ENCODE peak calls at places on chromosomes 7 and 10, in eight cellular contexts. H, T, Q, S, L, K, J and I are unnamed samples.

GRCh38 chr7:2417981-2418481 is 14.6 kb downstream of the CHST12 start:
- DNase-seq in H (no peak), T (no peak), Q (no peak), S (no peak), L (no peak), K (no peak), J (no peak), I (no peak)

GRCh38 chr10:114902151-114902550 is 35.8 kb upstream of the TRUB1 start:
- DNase-seq in H (no peak), T (no peak), Q (no peak), S (no peak), L (no peak), K (peak; percentile 21), J (no peak), I (no peak)

GRCh38 chr10:12510566-12510965 is 161.2 kb downstream of the CAMK1D start:
- DNase-seq in H (peak; percentile 27), T (no peak), Q (no peak), S (peak; percentile 53), L (no peak), K (no peak), J (no peak), I (no peak)

GRCh38 chr7:33237034-33237433 is 107.7 kb downstream of the BBS9 start:
- DNase-seq in H (no peak), T (peak; percentile 6), Q (no peak), S (no peak), L (no peak), K (no peak), J (no peak), I (no peak)

GRCh38 chr7:66145404-66145843 is 30.8 kb downstream of the CRCP start:
- DNase-seq in H (no peak), T (no peak), Q (peak; percentile 9), S (peak; percentile 87), L (peak; percentile 35), K (peak; percentile 96), J (no peak), I (no peak)

GRCh38 chr7:142720981-142721380 is 28.3 kb upstream of the PRSS1 start:
- DNase-seq in H (no peak), T (no peak), Q (no peak), S (no peak), L (no peak), K (no peak), J (no peak), I (no peak)

GRCh38 chr7:45037876-45038275 is 37.9 kb downstream of the CCM2 start:
- DNase-seq in H (no peak), T (no peak), Q (no peak), S (peak; percentile 67), L (no peak), K (no peak), J (no peak), I (no peak)

GRCh38 chr7:136339464-136339863 is 362.3 kb upstream of the MTPN start:
- DNase-seq in H (peak; percentile 27), T (no peak), Q (no peak), S (no peak), L (no peak), K (no peak), J (no peak), I (no peak)

GRCh38 chr10:125101581-125101980 is 58.8 kb downstream of the CTBP2 start:
- DNase-seq in H (no peak), T (no peak), Q (no peak), S (peak; percentile 59), L (no peak), K (no peak), J (no peak), I (no peak)

GRCh38 chr10:12062754-12063482 is 5.8 kb upstream of the DHTKD1 start:
- DNase-seq in H (no peak), T (no peak), Q (no peak), S (no peak), L (no peak), K (no peak), J (no peak), I (no peak)

GRCh38 chr7:4763091-4763793 is 12.2 kb upstream of the AP5Z1 start:
- DNase-seq in H (no peak), T (no peak), Q (no peak), S (no peak), L (no peak), K (no peak), J (no peak), I (no peak)

GRCh38 chr10:75395171-75395954 is 6.2 kb downstream of the ZNF503 start:
- DNase-seq in H (no peak), T (no peak), Q (no peak), S (peak; percentile 88), L (peak; percentile 58), K (peak; percentile 67), J (peak; percentile 78), I (no peak)

GRCh38 chr7:56287429-56288138 is 171.4 kb upstream of the NUPR2 start:
- DNase-seq in H (no peak), T (peak; percentile 5), Q (no peak), S (no peak), L (no peak), K (no peak), J (no peak), I (no peak)

GRCh38 chr10:133325392-133325760 is 11.3 kb downstream of the CALY start:
- DNase-seq in H (no peak), T (no peak), Q (no peak), S (no peak), L (no peak), K (no peak), J (peak; percentile 24), I (no peak)

GRCh38 chr7:92875719-92876118 is 39.3 kb upstream of the CDK6 start:
- DNase-seq in H (no peak), T (peak; percentile 97), Q (no peak), S (no peak), L (no peak), K (no peak), J (no peak), I (no peak)

GRCh38 chr7:77537595-77538185 is 595 bp downstream of the PTPN12 start:
- DNase-seq in H (no peak), T (peak; percentile 37), Q (peak; percentile 52), S (peak; percentile 87), L (peak; percentile 47), K (peak; percentile 39), J (peak; percentile 76), I (no peak)

GRCh38 chr10:8416192-8416701 is 361.8 kb downstream of the GATA3 start:
- DNase-seq in H (no peak), T (no peak), Q (peak; percentile 24), S (no peak), L (no peak), K (no peak), J (peak; percentile 20), I (no peak)

GRCh38 chr10:114684085-114684821 is 26.2 kb upstream of the ABLIM1 start:
- DNase-seq in H (no peak), T (peak; percentile 37), Q (no peak), S (peak; percentile 89), L (peak; percentile 80), K (peak; percentile 54), J (no peak), I (no peak)

GRCh38 chr10:62103857-62104256 is 164.8 kb downstream of the RTKN2 start:
- DNase-seq in H (no peak), T (no peak), Q (no peak), S (no peak), L (no peak), K (no peak), J (no peak), I (no peak)

GRCh38 chr7:91554893-91555292 is 290.7 kb downstream of the FZD1 start:
- DNase-seq in H (no peak), T (no peak), Q (no peak), S (no peak), L (no peak), K (no peak), J (no peak), I (no peak)

GRCh38 chr10:32411797-32412498 is 34.0 kb upstream of the CCDC7 start:
- DNase-seq in H (no peak), T (no peak), Q (no peak), S (no peak), L (no peak), K (no peak), J (no peak), I (no peak)

GRCh38 chr7:88111136-88111748 is 108.6 kb downstream of the SRI start:
- DNase-seq in H (peak; percentile 57), T (peak; percentile 59), Q (peak; percentile 63), S (no peak), L (no peak), K (peak; percentile 65), J (peak; percentile 34), I (no peak)

GRCh38 chr10:76553700-76554470 is 1083.7 kb downstream of the KCNMA1 start:
- DNase-seq in H (no peak), T (no peak), Q (no peak), S (no peak), L (no peak), K (peak; percentile 16), J (no peak), I (no peak)

GRCh38 chr7:107169120-107170050 is 582 bp downstream of the HBP1 start:
- DNase-seq in H (peak; percentile 96), T (peak; percentile 93), Q (peak; percentile 95), S (peak; percentile 99), L (peak; percentile 96), K (peak; percentile 99), J (peak; percentile 84), I (peak; percentile 67)
- TF ChIP-seq CTCF in H (no peak), T (peak; percentile 11), Q (no peak), S (no peak), L (no peak), K (no peak), J (no peak), I (no peak)

GRCh38 chr10:89954787-89955566 is 253.6 kb downstream of the KIF20B start:
- DNase-seq in H (no peak), T (peak; percentile 18), Q (peak; percentile 21), S (no peak), L (no peak), K (peak; percentile 29), J (peak; percentile 25), I (no peak)
- TF ChIP-seq CTCF in H (no peak), T (peak; percentile 0), Q (peak; percentile 4), S (no peak), L (peak; percentile 34), K (peak; percentile 37), J (no peak), I (no peak)

GRCh38 chr10:3509355-3509754 is 275.7 kb downstream of the KLF6 start:
- DNase-seq in H (no peak), T (no peak), Q (no peak), S (no peak), L (no peak), K (no peak), J (no peak), I (no peak)

GRCh38 chr10:3510741-3511140 is 274.3 kb downstream of the KLF6 start:
- DNase-seq in H (no peak), T (no peak), Q (no peak), S (no peak), L (no peak), K (no peak), J (no peak), I (no peak)

GRCh38 chr10:3511483-3511882 is 273.5 kb downstream of the KLF6 start:
- DNase-seq in H (no peak), T (no peak), Q (no peak), S (no peak), L (no peak), K (no peak), J (no peak), I (no peak)

GRCh38 chr10:3514691-3515090 is 270.3 kb downstream of the KLF6 start:
- DNase-seq in H (no peak), T (no peak), Q (no peak), S (no peak), L (no peak), K (no peak), J (no peak), I (no peak)

GRCh38 chr10:3512263-3512662 is 272.7 kb downstream of the KLF6 start:
- DNase-seq in H (no peak), T (no peak), Q (no peak), S (no peak), L (no peak), K (no peak), J (no peak), I (no peak)
- TF ChIP-seq CTCF in H (no peak), T (no peak), Q (no peak), S (no peak), L (no peak), K (peak; percentile 12), J (no peak), I (no peak)

GRCh38 chr7:132575987-132576722 is at the start of gene PLXNA4:
- DNase-seq in H (no peak), T (no peak), Q (no peak), S (peak; percentile 82), L (no peak), K (peak; percentile 27), J (no peak), I (no peak)
- TF ChIP-seq CTCF in H (no peak), T (no peak), Q (no peak), S (no peak), L (no peak), K (no peak), J (no peak), I (no peak)